ENCODE peak calls at places on chromosomes 5 and 9, in eight cellular contexts. One of them, this sample, is unnamed.

GRCh38 chr9:105697871-105698270 is 3.5 kb downstream of the TMEM38B start:
- DNase-seq in spleen: no peak
- DNase-seq in WERI-Rb-1: no peak
- DNase-seq in AG04450: no peak
- DNase-seq in PC-3: no peak
- DNase-seq in endothelial cell: no peak
- DNase-seq in cardiac muscle cell: no peak
- DNase-seq in cardiac fibroblast: no peak
- DNase-seq in this sample: no peak

GRCh38 chr5:14628346-14628745 is 36.2 kb upstream of the OTULIN start:
- DNase-seq in spleen: no peak
- DNase-seq in WERI-Rb-1: no peak
- DNase-seq in AG04450: peak
- DNase-seq in PC-3: peak
- DNase-seq in endothelial cell: peak
- DNase-seq in cardiac muscle cell: peak
- DNase-seq in cardiac fibroblast: peak
- DNase-seq in this sample: peak

GRCh38 chr5:65823174-65823573 is 101.2 kb downstream of the NLN start:
- DNase-seq in spleen: no peak
- DNase-seq in WERI-Rb-1: no peak
- DNase-seq in AG04450: no peak
- DNase-seq in PC-3: peak
- DNase-seq in endothelial cell: no peak
- DNase-seq in cardiac muscle cell: no peak
- DNase-seq in cardiac fibroblast: no peak
- DNase-seq in this sample: no peak

GRCh38 chr5:94562327-94562971 is 56.0 kb downstream of the KIAA0825 start:
- DNase-seq in spleen: no peak
- DNase-seq in WERI-Rb-1: no peak
- DNase-seq in AG04450: no peak
- DNase-seq in PC-3: peak
- DNase-seq in endothelial cell: no peak
- DNase-seq in cardiac muscle cell: no peak
- DNase-seq in cardiac fibroblast: no peak
- DNase-seq in this sample: no peak

GRCh38 chr5:39518516-39518915 is 93.7 kb upstream of the DAB2 start:
- DNase-seq in spleen: no peak
- DNase-seq in WERI-Rb-1: no peak
- DNase-seq in AG04450: peak
- DNase-seq in PC-3: peak
- DNase-seq in endothelial cell: no peak
- DNase-seq in cardiac muscle cell: peak
- DNase-seq in cardiac fibroblast: peak
- DNase-seq in this sample: no peak

GRCh38 chr9:25396828-25397227 is 281.4 kb downstream of the TUSC1 start:
- DNase-seq in spleen: no peak
- DNase-seq in WERI-Rb-1: no peak
- DNase-seq in AG04450: no peak
- DNase-seq in PC-3: no peak
- DNase-seq in endothelial cell: no peak
- DNase-seq in cardiac muscle cell: no peak
- DNase-seq in cardiac fibroblast: no peak
- DNase-seq in this sample: no peak

GRCh38 chr5:30279237-30279636 is 914.2 kb upstream of the CDH6 start:
- DNase-seq in spleen: no peak
- DNase-seq in WERI-Rb-1: no peak
- DNase-seq in AG04450: no peak
- DNase-seq in PC-3: peak
- DNase-seq in endothelial cell: no peak
- DNase-seq in cardiac muscle cell: no peak
- DNase-seq in cardiac fibroblast: peak
- DNase-seq in this sample: no peak

GRCh38 chr5:122896598-122897282 is 51.3 kb downstream of the SNX24 start:
- DNase-seq in spleen: no peak
- DNase-seq in WERI-Rb-1: no peak
- DNase-seq in AG04450: peak
- DNase-seq in PC-3: peak
- DNase-seq in endothelial cell: no peak
- DNase-seq in cardiac muscle cell: peak
- DNase-seq in cardiac fibroblast: peak
- DNase-seq in this sample: no peak

GRCh38 chr5:139146809-139147742 is 51.1 kb downstream of the SIL1 start:
- DNase-seq in spleen: no peak
- DNase-seq in WERI-Rb-1: no peak
- DNase-seq in AG04450: no peak
- DNase-seq in PC-3: no peak
- DNase-seq in endothelial cell: no peak
- DNase-seq in cardiac muscle cell: peak
- DNase-seq in cardiac fibroblast: peak
- DNase-seq in this sample: no peak

GRCh38 chr5:173696216-173696615 is 79.8 kb upstream of the BOD1 start:
- DNase-seq in spleen: no peak
- DNase-seq in WERI-Rb-1: no peak
- DNase-seq in AG04450: no peak
- DNase-seq in PC-3: no peak
- DNase-seq in endothelial cell: no peak
- DNase-seq in cardiac muscle cell: no peak
- DNase-seq in cardiac fibroblast: no peak
- DNase-seq in this sample: no peak

GRCh38 chr5:33841829-33842228 is 50.0 kb downstream of the ADAMTS12 start:
- DNase-seq in spleen: no peak
- DNase-seq in WERI-Rb-1: no peak
- DNase-seq in AG04450: no peak
- DNase-seq in PC-3: peak
- DNase-seq in endothelial cell: no peak
- DNase-seq in cardiac muscle cell: no peak
- DNase-seq in cardiac fibroblast: no peak
- DNase-seq in this sample: no peak

GRCh38 chr9:105406369-105406768 is 41.5 kb upstream of the FSD1L start:
- DNase-seq in spleen: no peak
- DNase-seq in WERI-Rb-1: no peak
- DNase-seq in AG04450: no peak
- DNase-seq in PC-3: no peak
- DNase-seq in endothelial cell: no peak
- DNase-seq in cardiac muscle cell: no peak
- DNase-seq in cardiac fibroblast: no peak
- DNase-seq in this sample: no peak

GRCh38 chr5:158376679-158377078 is 517.7 kb upstream of the CLINT1 start:
- DNase-seq in spleen: no peak
- DNase-seq in WERI-Rb-1: no peak
- DNase-seq in AG04450: no peak
- DNase-seq in PC-3: no peak
- DNase-seq in endothelial cell: no peak
- DNase-seq in cardiac muscle cell: no peak
- DNase-seq in cardiac fibroblast: no peak
- DNase-seq in this sample: no peak

GRCh38 chr5:96691503-96692303 is 29.5 kb downstream of the CAST start:
- DNase-seq in spleen: no peak
- DNase-seq in WERI-Rb-1: no peak
- DNase-seq in AG04450: no peak
- DNase-seq in PC-3: no peak
- DNase-seq in endothelial cell: no peak
- DNase-seq in cardiac muscle cell: peak
- DNase-seq in cardiac fibroblast: peak
- DNase-seq in this sample: no peak

GRCh38 chr5:9515451-9515850 is 30.4 kb downstream of the SEMA5A start:
- DNase-seq in spleen: no peak
- DNase-seq in WERI-Rb-1: no peak
- DNase-seq in AG04450: no peak
- DNase-seq in PC-3: no peak
- DNase-seq in endothelial cell: no peak
- DNase-seq in cardiac muscle cell: no peak
- DNase-seq in cardiac fibroblast: no peak
- DNase-seq in this sample: no peak

DNA sequence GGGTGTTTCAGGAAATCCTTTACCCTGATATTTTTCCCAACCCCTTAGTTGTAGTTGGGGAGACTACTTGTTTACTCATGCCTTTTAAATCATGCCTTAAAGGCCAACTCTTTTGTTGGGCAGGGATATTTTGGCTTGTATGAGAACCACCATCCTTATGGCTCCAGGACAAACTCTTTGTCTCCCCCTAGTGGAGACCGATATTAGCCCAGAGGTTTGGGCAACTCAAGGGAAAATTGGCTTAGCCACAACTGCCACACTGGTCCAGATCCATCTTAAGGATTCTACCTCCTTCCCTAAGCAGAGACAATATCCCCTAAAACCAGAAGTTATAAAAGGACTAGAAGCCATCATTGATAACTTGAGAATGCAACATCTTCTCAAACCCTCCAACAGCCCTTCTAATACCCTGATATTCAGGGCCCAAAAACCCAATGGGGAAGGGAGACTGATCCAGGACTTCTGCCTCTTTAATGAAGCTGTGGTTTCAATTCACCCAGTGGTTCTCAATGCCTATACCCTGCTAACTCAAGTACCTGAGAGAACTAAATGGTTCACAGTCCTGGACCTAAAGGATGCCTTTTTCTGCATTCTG is 100.9 kb upstream of the HCN1 start:
- DNase-seq in spleen: no peak
- DNase-seq in WERI-Rb-1: no peak
- DNase-seq in AG04450: no peak
- DNase-seq in PC-3: peak
- DNase-seq in endothelial cell: no peak
- DNase-seq in cardiac muscle cell: no peak
- DNase-seq in cardiac fibroblast: no peak
- DNase-seq in this sample: no peak
- TF ChIP-seq CTCF in spleen: no peak
- TF ChIP-seq CTCF in WERI-Rb-1: peak
- TF ChIP-seq CTCF in AG04450: peak
- TF ChIP-seq CTCF in PC-3: peak
- TF ChIP-seq CTCF in endothelial cell: peak
- TF ChIP-seq CTCF in cardiac muscle cell: no peak
- TF ChIP-seq CTCF in cardiac fibroblast: peak
- TF ChIP-seq CTCF in this sample: peak

GRCh38 chr5:78922879-78923621 is 62.1 kb downstream of the ARSB start:
- DNase-seq in spleen: no peak
- DNase-seq in WERI-Rb-1: no peak
- DNase-seq in AG04450: no peak
- DNase-seq in PC-3: no peak
- DNase-seq in endothelial cell: no peak
- DNase-seq in cardiac muscle cell: no peak
- DNase-seq in cardiac fibroblast: no peak
- DNase-seq in this sample: peak
- TF ChIP-seq CTCF in spleen: no peak
- TF ChIP-seq CTCF in WERI-Rb-1: no peak
- TF ChIP-seq CTCF in AG04450: no peak
- TF ChIP-seq CTCF in PC-3: no peak
- TF ChIP-seq CTCF in endothelial cell: no peak
- TF ChIP-seq CTCF in cardiac muscle cell: no peak
- TF ChIP-seq CTCF in cardiac fibroblast: no peak
- TF ChIP-seq CTCF in this sample: no peak

GRCh38 chr5:176540956-176541337 is 3.7 kb upstream of the RNF44 start:
- DNase-seq in spleen: no peak
- DNase-seq in WERI-Rb-1: no peak
- DNase-seq in AG04450: no peak
- DNase-seq in PC-3: no peak
- DNase-seq in endothelial cell: no peak
- DNase-seq in cardiac muscle cell: no peak
- DNase-seq in cardiac fibroblast: no peak
- DNase-seq in this sample: no peak

GRCh38 chr5:176543428-176544182 is 5.5 kb upstream of the CDHR2 start:
- DNase-seq in spleen: peak
- DNase-seq in WERI-Rb-1: peak
- DNase-seq in AG04450: no peak
- DNase-seq in PC-3: peak
- DNase-seq in endothelial cell: no peak
- DNase-seq in cardiac muscle cell: peak
- DNase-seq in cardiac fibroblast: peak
- DNase-seq in this sample: peak

GRCh38 chr5:176541338-176542134 is 4.3 kb upstream of the RNF44 start:
- DNase-seq in spleen: peak
- DNase-seq in WERI-Rb-1: peak
- DNase-seq in AG04450: no peak
- DNase-seq in PC-3: peak
- DNase-seq in endothelial cell: peak
- DNase-seq in cardiac muscle cell: peak
- DNase-seq in cardiac fibroblast: peak
- DNase-seq in this sample: no peak

GRCh38 chr5:176542135-176542595 is 5.0 kb upstream of the RNF44 start:
- DNase-seq in spleen: peak
- DNase-seq in WERI-Rb-1: no peak
- DNase-seq in AG04450: no peak
- DNase-seq in PC-3: no peak
- DNase-seq in endothelial cell: no peak
- DNase-seq in cardiac muscle cell: no peak
- DNase-seq in cardiac fibroblast: no peak
- DNase-seq in this sample: no peak

DNA sequence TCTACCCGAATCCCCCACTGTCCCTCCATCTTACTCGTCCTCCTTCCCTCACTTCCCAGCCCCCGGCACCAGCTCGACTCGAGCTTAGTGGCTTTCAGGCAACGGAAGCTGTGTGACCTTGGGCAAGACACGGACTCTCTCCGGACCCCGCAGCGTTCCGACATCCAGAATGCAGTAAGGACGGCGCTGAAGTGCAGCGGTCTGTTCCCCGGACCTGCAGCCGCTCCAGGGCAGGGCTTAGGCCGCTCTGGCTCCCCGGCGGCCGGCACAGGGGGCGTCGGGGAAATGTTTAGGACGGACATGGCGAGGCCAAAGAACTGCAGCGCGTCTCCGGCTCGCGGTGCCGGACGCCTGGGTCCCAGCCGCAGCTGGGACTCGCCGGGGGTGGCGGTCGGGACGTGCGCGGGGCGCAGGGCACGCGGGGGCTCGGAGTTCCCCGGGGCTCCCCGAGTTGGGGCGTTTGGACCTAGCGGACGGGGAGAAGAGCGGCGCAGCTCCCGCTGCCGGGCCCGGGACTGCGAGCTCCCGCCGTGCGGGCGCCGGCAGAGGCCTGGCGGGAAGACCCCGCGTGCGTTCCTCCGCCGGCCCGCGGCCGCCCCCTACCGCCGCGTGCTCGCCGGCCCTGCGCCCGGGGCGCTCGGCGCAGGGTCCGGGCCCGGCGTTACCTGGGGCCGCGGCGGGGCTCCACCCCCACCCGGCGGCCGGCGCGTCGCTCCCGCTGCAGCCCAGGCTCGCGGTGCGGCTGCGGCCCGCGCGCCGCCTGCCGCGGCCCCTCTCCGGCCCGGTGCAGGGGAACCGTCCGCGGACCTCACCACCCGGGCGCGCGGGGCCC is 5.6 kb upstream of the RNF44 start:
- DNase-seq in spleen: peak
- DNase-seq in WERI-Rb-1: peak
- DNase-seq in AG04450: no peak
- DNase-seq in PC-3: peak
- DNase-seq in endothelial cell: peak
- DNase-seq in cardiac muscle cell: peak
- DNase-seq in cardiac fibroblast: no peak
- DNase-seq in this sample: peak
- TF ChIP-seq CTCF in spleen: peak
- TF ChIP-seq CTCF in WERI-Rb-1: peak
- TF ChIP-seq CTCF in AG04450: no peak
- TF ChIP-seq CTCF in PC-3: no peak
- TF ChIP-seq CTCF in endothelial cell: no peak
- TF ChIP-seq CTCF in cardiac muscle cell: no peak
- TF ChIP-seq CTCF in cardiac fibroblast: no peak
- TF ChIP-seq CTCF in this sample: peak

DNA sequence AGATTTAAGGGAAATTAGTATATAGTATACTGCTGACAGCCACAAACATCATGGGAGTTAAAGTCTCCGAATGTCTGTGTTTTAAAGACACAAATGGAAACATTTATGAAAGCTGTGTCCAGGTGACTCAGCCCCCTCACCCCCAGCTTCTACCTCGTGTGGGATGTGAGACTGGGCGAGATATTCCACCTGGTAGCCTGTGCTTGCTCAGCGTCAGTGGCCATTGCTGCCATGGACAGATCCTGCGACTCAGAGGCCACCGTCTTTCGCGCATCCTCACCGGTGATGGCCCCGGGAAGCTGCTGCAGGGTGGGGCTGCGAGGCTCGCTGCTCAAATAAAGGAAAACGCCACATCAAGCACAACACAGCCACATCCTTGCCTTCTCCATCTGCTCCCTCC is 31.2 kb upstream of the EXOC3 start:
- DNase-seq in spleen: no peak
- DNase-seq in WERI-Rb-1: no peak
- DNase-seq in AG04450: no peak
- DNase-seq in PC-3: no peak
- DNase-seq in endothelial cell: no peak
- DNase-seq in cardiac muscle cell: no peak
- DNase-seq in cardiac fibroblast: no peak
- DNase-seq in this sample: no peak
- TF ChIP-seq CTCF in spleen: no peak
- TF ChIP-seq CTCF in WERI-Rb-1: no peak
- TF ChIP-seq CTCF in AG04450: no peak
- TF ChIP-seq CTCF in PC-3: no peak
- TF ChIP-seq CTCF in endothelial cell: no peak
- TF ChIP-seq CTCF in cardiac muscle cell: no peak
- TF ChIP-seq CTCF in cardiac fibroblast: no peak
- TF ChIP-seq CTCF in this sample: no peak

This sample was measured in GM13976.